ENCODE peak calls at places on chromosomes 1 and 21, in seven cellular contexts. B is AG08395; N is activated T-cell treated with anti-CD3 and anti-CD28 coated beads for 24 hours; U is Right ventricle myocardium superior; L is Kasumi-1; Q is stimulated activated CD4-positive, alpha-beta T cell treated with anti-CD3 and anti-CD28 coated beads, Interleukin-4, amount 100 ng/mL, for 24 hours; C is activated CD4-positive, alpha-beta T cell treated with anti-CD3 and anti-CD28 coated beads, Interleukin-2, amount 10 ng/mL, durations not matched to agents 7 days and 5 days. K is an unnamed sample.

GRCh38 chr1:205993068-205993467 is 10.1 kb downstream of the RAB7B start:
- DNase-seq in B (no peak), N (no peak), U (no peak), L (no peak), Q (no peak), C (no peak), K (no peak)

GRCh38 chr1:54361342-54361741 is 44.9 kb downstream of the SSBP3 start:
- DNase-seq in B (no peak), N (no peak), U (no peak), L (no peak), Q (no peak), C (no peak), K (no peak)

GRCh38 chr1:78649628-78650027 is at the start of gene IFI44:
- DNase-seq in B (peak), N (peak), U (peak), L (peak), Q (peak), C (peak), K (no peak)

GRCh38 chr21:39648879-39649278 is 36.1 kb downstream of the B3GALT5 start:
- DNase-seq in B (no peak), N (no peak), U (no peak), L (no peak), Q (no peak), C (no peak), K (no peak)

GRCh38 chr1:114794038-114794437 is 13.6 kb upstream of the SIKE1 start:
- DNase-seq in B (no peak), N (no peak), U (no peak), L (no peak), Q (no peak), C (no peak), K (no peak)

GRCh38 chr1:13228343-13228781 is 2.4 kb upstream of the PRAMEF18 start:
- DNase-seq in B (no peak), N (peak), U (peak), L (peak), Q (peak), C (peak), K (no peak)

GRCh38 chr21:45976666-45977335 is 4.8 kb upstream of the COL6A1 start:
- DNase-seq in B (no peak), N (no peak), U (peak), L (no peak), Q (no peak), C (no peak), K (no peak)

GRCh38 chr21:32070693-32071330 is 198.0 kb downstream of the HUNK start:
- DNase-seq in B (no peak), N (no peak), U (no peak), L (no peak), Q (no peak), C (no peak), K (no peak)

GRCh38 chr1:6154525-6155319 is 25.4 kb downstream of the CHD5 start:
- DNase-seq in B (no peak), N (no peak), U (no peak), L (no peak), Q (no peak), C (no peak), K (no peak)

GRCh38 chr1:154342836-154343472 is 17.6 kb downstream of the ATP8B2 start:
- DNase-seq in B (no peak), N (peak), U (peak), L (peak), Q (peak), C (peak), K (no peak)

GRCh38 chr1:167298328-167298727 is 77.6 kb downstream of the POU2F1 start:
- DNase-seq in B (no peak), N (no peak), U (no peak), L (no peak), Q (no peak), C (no peak), K (no peak)

GRCh38 chr1:207259391-207259790 is 62.1 kb upstream of the CD55 start:
- DNase-seq in B (no peak), N (no peak), U (no peak), L (no peak), Q (no peak), C (no peak), K (no peak)

GRCh38 chr1:247496581-247497285 is 38.8 kb upstream of the OR2B11 start:
- DNase-seq in B (no peak), N (no peak), U (no peak), L (no peak), Q (no peak), C (no peak), K (no peak)

GRCh38 chr21:26591543-26591942 is 18.5 kb upstream of the CYYR1 start:
- DNase-seq in B (no peak), N (no peak), U (no peak), L (no peak), Q (no peak), C (no peak), K (no peak)

GRCh38 chr1:54397090-54397591 is 9.1 kb downstream of the SSBP3 start:
- DNase-seq in B (no peak), N (no peak), U (peak), L (no peak), Q (no peak), C (no peak), K (no peak)

GRCh38 chr1:32116531-32116930 is 8.7 kb downstream of the KPNA6 start:
- DNase-seq in B (no peak), N (no peak), U (no peak), L (no peak), Q (no peak), C (no peak), K (no peak)

GRCh38 chr1:38285807-38286530 is 239.4 kb upstream of the POU3F1 start:
- DNase-seq in B (no peak), N (no peak), U (no peak), L (no peak), Q (no peak), C (no peak), K (no peak)

GRCh38 chr1:204904228-204904810 is 33.7 kb downstream of the NFASC start:
- DNase-seq in B (no peak), N (no peak), U (no peak), L (no peak), Q (no peak), C (no peak), K (no peak)

GRCh38 chr1:32997381-32997891 is 32.8 kb upstream of the RNF19B start:
- DNase-seq in B (peak), N (no peak), U (no peak), L (no peak), Q (no peak), C (no peak), K (peak)

GRCh38 chr1:1630191-1630964 is 1.6 kb upstream of the MMP23B start:
- DNase-seq in B (peak), N (peak), U (peak), L (no peak), Q (peak), C (peak), K (no peak)

GRCh38 chr21:33949516-33950424 is 34.2 kb upstream of the ATP5PO start:
- DNase-seq in B (no peak), N (peak), U (no peak), L (no peak), Q (peak), C (peak), K (no peak)

GRCh38 chr21:42807938-42808613 is 71.3 kb downstream of the WDR4 start:
- DNase-seq in B (no peak), N (no peak), U (no peak), L (peak), Q (no peak), C (no peak), K (no peak)

GRCh38 chr1:235557495-235557894 is 53.2 kb upstream of the B3GALNT2 start:
- DNase-seq in B (no peak), N (no peak), U (no peak), L (no peak), Q (peak), C (peak), K (no peak)

GRCh38 chr1:27885620-27886352 is 13.4 kb downstream of the THEMIS2 start:
- DNase-seq in B (no peak), N (no peak), U (peak), L (peak), Q (no peak), C (no peak), K (no peak)

GRCh38 chr1:34847094-34847493 is 12.5 kb downstream of the SMIM12 start:
- DNase-seq in B (no peak), N (no peak), U (no peak), L (no peak), Q (no peak), C (no peak), K (no peak)

GRCh38 chr21:24076179-24076578 is 1531.1 kb downstream of the MRPL39 start:
- DNase-seq in B (no peak), N (no peak), U (no peak), L (peak), Q (no peak), C (no peak), K (no peak)

GRCh38 chr1:203663294-203663693 is 36.7 kb downstream of the ATP2B4 start:
- DNase-seq in B (peak), N (no peak), U (no peak), L (no peak), Q (peak), C (no peak), K (peak)

GRCh38 chr1:80056179-80056578 is 1049.6 kb upstream of the ADGRL4 start:
- DNase-seq in B (no peak), N (no peak), U (no peak), L (no peak), Q (no peak), C (no peak), K (no peak)

GRCh38 chr1:107622975-107623374 is 342.0 kb downstream of the VAV3 start:
- DNase-seq in B (peak), N (no peak), U (no peak), L (no peak), Q (no peak), C (no peak), K (peak)

GRCh38 chr21:35326677-35327076 is 277.6 kb upstream of the RUNX1 start:
- DNase-seq in B (peak), N (no peak), U (no peak), L (no peak), Q (no peak), C (no peak), K (peak)

GRCh38 chr1:198196630-198197029 is 39.8 kb downstream of the NEK7 start:
- DNase-seq in B (no peak), N (no peak), U (no peak), L (no peak), Q (no peak), C (no peak), K (no peak)

GRCh38 chr1:170285027-170285426 is 139.3 kb downstream of the NTMT2 start:
- DNase-seq in B (no peak), N (no peak), U (no peak), L (no peak), Q (no peak), C (no peak), K (no peak)

GRCh38 chr1:24317081-24317480 is 2.1 kb upstream of the GRHL3 start:
- DNase-seq in B (no peak), N (no peak), U (no peak), L (no peak), Q (no peak), C (no peak), K (no peak)

GRCh38 chr1:11768821-11769220 is 6.8 kb downstream of the C1orf167 start:
- DNase-seq in B (peak), N (no peak), U (no peak), L (no peak), Q (no peak), C (no peak), K (no peak)

GRCh38 chr1:46221749-46222148 is 18.6 kb downstream of the LURAP1 start:
- DNase-seq in B (no peak), N (no peak), U (no peak), L (no peak), Q (no peak), C (no peak), K (no peak)

GRCh38 chr1:85569122-85569521 is 11.4 kb upstream of the CCN1 start:
- DNase-seq in B (peak), N (no peak), U (no peak), L (no peak), Q (no peak), C (no peak), K (peak)

GRCh38 chr1:2523191-2523890 is 3.1 kb downstream of the PANK4 start:
- DNase-seq in B (no peak), N (no peak), U (no peak), L (no peak), Q (no peak), C (peak), K (no peak)